ENCODE peak calls at places on chromosomes 16 and 17, in four cellular contexts. One of them, this sample, is unnamed. For H3K4me1 and H3K27me3, the result is how much of the 10 kb centered on the place peaks cover.

GRCh38 chr16:71894229-71894920 is 956 bp upstream of the IST1 start:
- DNase-seq in cardiac muscle cell: peak
- DNase-seq in CD4-positive, CD25-positive, alpha-beta regulatory T cell: peak
- DNase-seq in gastrocnemius medialis: peak
- DNase-seq in this sample: no peak

GRCh38 chr16:71328151-71328550 is 30.4 kb upstream of the CALB2 start:
- DNase-seq in gastrocnemius medialis: no peak
- DNase-seq in CD4-positive, CD25-positive, alpha-beta regulatory T cell: no peak
- DNase-seq in cardiac muscle cell: no peak
- DNase-seq in this sample: no peak

GRCh38 chr17:4987767-4988083 is 250 bp upstream of the CAMTA2 start:
- DNase-seq in cardiac muscle cell: no peak
- DNase-seq in gastrocnemius medialis: no peak
- DNase-seq in CD4-positive, CD25-positive, alpha-beta regulatory T cell: no peak
- DNase-seq in this sample: no peak

GRCh38 chr17:77527394-77527793 is 386.6 kb downstream of the SEC14L1 start:
- DNase-seq in cardiac muscle cell: no peak
- DNase-seq in CD4-positive, CD25-positive, alpha-beta regulatory T cell: no peak
- DNase-seq in gastrocnemius medialis: no peak
- DNase-seq in this sample: no peak

GRCh38 chr16:66167564-66168291 is 198.8 kb upstream of the CDH5 start:
- DNase-seq in CD4-positive, CD25-positive, alpha-beta regulatory T cell: no peak
- DNase-seq in cardiac muscle cell: peak
- DNase-seq in gastrocnemius medialis: no peak
- DNase-seq in this sample: no peak

GRCh38 chr17:47818002-47818695 is 3.4 kb downstream of the OSBPL7 start:
- DNase-seq in cardiac muscle cell: no peak
- DNase-seq in gastrocnemius medialis: no peak
- DNase-seq in CD4-positive, CD25-positive, alpha-beta regulatory T cell: no peak
- DNase-seq in this sample: no peak

GRCh38 chr17:70295732-70296131 is 126.4 kb downstream of the KCNJ2 start:
- DNase-seq in gastrocnemius medialis: no peak
- DNase-seq in CD4-positive, CD25-positive, alpha-beta regulatory T cell: no peak
- DNase-seq in cardiac muscle cell: no peak
- DNase-seq in this sample: no peak

GRCh38 chr17:1908699-1909309 is 79.0 kb downstream of the RPA1 start:
- DNase-seq in gastrocnemius medialis: peak
- DNase-seq in cardiac muscle cell: peak
- DNase-seq in CD4-positive, CD25-positive, alpha-beta regulatory T cell: peak
- DNase-seq in this sample: peak

GRCh38 chr17:50680126-50680525 is 27.6 kb downstream of the ANKRD40 start:
- DNase-seq in gastrocnemius medialis: no peak
- DNase-seq in cardiac muscle cell: no peak
- DNase-seq in CD4-positive, CD25-positive, alpha-beta regulatory T cell: no peak
- DNase-seq in this sample: no peak

GRCh38 chr17:10117085-10117484 is 81.3 kb downstream of the GAS7 start:
- DNase-seq in cardiac muscle cell: no peak
- DNase-seq in CD4-positive, CD25-positive, alpha-beta regulatory T cell: no peak
- DNase-seq in gastrocnemius medialis: no peak
- DNase-seq in this sample: no peak

DNA sequence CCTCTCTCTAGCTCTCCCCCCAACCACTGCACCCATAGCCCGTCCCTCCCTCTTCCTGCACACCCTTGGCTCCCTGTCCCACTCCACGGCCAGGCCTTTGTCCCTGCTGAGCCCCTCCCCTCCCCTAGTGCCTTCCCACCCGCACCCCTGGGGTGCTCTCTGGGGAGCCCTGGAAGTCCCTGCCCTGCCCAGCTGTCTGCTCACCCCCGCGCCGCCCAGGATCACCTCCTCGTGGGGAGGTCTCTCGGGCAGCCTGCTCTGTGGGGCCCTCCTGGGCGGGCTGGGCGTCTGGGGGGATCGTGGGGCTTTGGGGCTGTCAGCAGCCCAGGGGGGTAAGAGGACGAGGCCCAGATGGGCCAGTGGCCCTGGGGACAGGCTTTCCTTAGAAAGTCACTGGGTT is 18.1 kb downstream of the CACNA1H start:
- DNase-seq in cardiac muscle cell: no peak
- DNase-seq in gastrocnemius medialis: no peak
- DNase-seq in CD4-positive, CD25-positive, alpha-beta regulatory T cell: no peak
- DNase-seq in this sample: no peak
- H3K4me1 ChIP-seq in cardiac muscle cell: under half
- H3K4me1 ChIP-seq in gastrocnemius medialis: under half
- H3K4me1 ChIP-seq in CD4-positive, CD25-positive, alpha-beta regulatory T cell: under half
- H3K4me1 ChIP-seq in this sample: under half

DNA sequence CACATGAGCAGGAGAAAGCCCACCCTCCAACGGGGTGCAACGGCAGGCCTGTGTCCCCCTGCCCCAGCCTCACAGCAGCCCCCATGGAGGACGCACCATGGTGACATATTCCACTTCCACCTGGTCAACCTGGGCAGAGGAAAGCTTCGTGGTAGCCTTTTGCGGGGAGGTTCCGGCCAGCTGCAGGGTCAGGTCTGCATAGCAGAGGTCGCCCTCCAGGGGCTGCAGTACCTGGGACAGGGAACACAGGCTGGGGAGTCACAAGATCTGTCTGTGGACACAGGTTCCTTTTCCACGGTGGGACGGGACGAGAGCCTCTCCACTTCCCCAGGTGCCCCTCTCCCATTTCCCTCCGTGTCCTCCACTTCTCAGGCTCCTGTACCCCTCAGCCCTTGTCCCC is 17.1 kb downstream of the CD300LF start:
- DNase-seq in CD4-positive, CD25-positive, alpha-beta regulatory T cell: no peak
- DNase-seq in gastrocnemius medialis: no peak
- DNase-seq in cardiac muscle cell: no peak
- DNase-seq in this sample: no peak
- H3K27me3 ChIP-seq in CD4-positive, CD25-positive, alpha-beta regulatory T cell: under half
- H3K27me3 ChIP-seq in gastrocnemius medialis: under half
- H3K27me3 ChIP-seq in cardiac muscle cell: under half
- H3K27me3 ChIP-seq in this sample: under half

DNA sequence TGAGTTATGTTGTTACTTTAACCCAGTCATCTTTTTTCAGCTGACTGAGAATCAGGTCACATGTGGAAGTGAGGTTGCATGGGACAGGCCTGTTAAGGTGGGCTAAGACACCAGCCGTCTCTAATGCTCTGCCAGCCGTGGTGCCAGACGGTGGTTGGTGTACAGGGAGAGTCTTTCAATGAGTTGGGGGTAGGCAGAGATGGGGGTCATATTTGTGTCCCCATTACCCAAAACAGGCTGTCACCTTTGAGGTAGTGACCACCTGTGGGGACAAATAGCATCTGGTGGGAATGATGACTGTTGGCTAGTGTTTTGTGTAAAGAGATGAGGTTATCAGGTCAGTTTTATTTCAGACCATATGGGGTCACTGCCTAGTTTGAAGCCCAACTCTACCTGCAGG is 1.8 kb downstream of the RPL38 start:
- DNase-seq in cardiac muscle cell: no peak
- DNase-seq in gastrocnemius medialis: no peak
- DNase-seq in CD4-positive, CD25-positive, alpha-beta regulatory T cell: no peak
- DNase-seq in this sample: no peak
- H3K4me3 ChIP-seq in cardiac muscle cell: no peak
- H3K4me3 ChIP-seq in gastrocnemius medialis: peak
- H3K4me3 ChIP-seq in CD4-positive, CD25-positive, alpha-beta regulatory T cell: peak
- H3K4me3 ChIP-seq in this sample: no peak

GRCh38 chr17:61160789-61161440 is 238.7 kb upstream of the TBX2 start:
- DNase-seq in gastrocnemius medialis: no peak
- DNase-seq in cardiac muscle cell: no peak
- DNase-seq in CD4-positive, CD25-positive, alpha-beta regulatory T cell: no peak
- DNase-seq in this sample: no peak
- H3K4me1 ChIP-seq in gastrocnemius medialis: under half
- H3K4me1 ChIP-seq in cardiac muscle cell: under half
- H3K4me1 ChIP-seq in CD4-positive, CD25-positive, alpha-beta regulatory T cell: under half
- H3K4me1 ChIP-seq in this sample: under half

DNA sequence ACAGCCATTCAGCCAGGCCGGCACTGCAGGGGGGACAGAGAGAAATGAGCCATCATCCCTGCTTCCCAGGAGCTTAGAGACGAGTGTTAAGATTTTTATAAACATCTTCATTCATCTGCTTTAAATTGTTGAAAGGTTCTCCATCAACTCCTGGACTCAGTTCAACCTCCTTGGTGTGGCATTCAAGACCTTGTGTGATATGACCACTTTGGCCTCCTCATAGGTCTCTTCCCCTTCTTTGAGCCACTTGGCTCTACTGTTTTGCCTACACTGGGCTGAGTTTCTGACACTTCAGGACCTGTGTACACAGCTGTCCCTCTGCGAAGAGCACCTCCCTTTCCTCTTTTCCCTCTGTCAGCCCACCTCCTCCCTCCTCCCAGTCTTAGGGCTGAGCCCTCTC is 4.3 kb downstream of the DOC2B start:
- DNase-seq in gastrocnemius medialis: no peak
- DNase-seq in cardiac muscle cell: no peak
- DNase-seq in CD4-positive, CD25-positive, alpha-beta regulatory T cell: no peak
- DNase-seq in this sample: no peak
- H3K27me3 ChIP-seq in gastrocnemius medialis: under half
- H3K27me3 ChIP-seq in cardiac muscle cell: under half
- H3K27me3 ChIP-seq in CD4-positive, CD25-positive, alpha-beta regulatory T cell: under half
- H3K27me3 ChIP-seq in this sample: under half

GRCh38 chr16:11686713-11687112 is 18.5 kb downstream of the SNN start:
- DNase-seq in CD4-positive, CD25-positive, alpha-beta regulatory T cell: no peak
- DNase-seq in cardiac muscle cell: no peak
- DNase-seq in gastrocnemius medialis: no peak
- DNase-seq in this sample: no peak

GRCh38 chr16:11687606-11688519 is 19.6 kb downstream of the SNN start:
- DNase-seq in CD4-positive, CD25-positive, alpha-beta regulatory T cell: no peak
- DNase-seq in gastrocnemius medialis: no peak
- DNase-seq in cardiac muscle cell: no peak
- DNase-seq in this sample: no peak

GRCh38 chr16:11689031-11689840 is 21.0 kb downstream of the SNN start:
- DNase-seq in CD4-positive, CD25-positive, alpha-beta regulatory T cell: peak
- DNase-seq in cardiac muscle cell: no peak
- DNase-seq in gastrocnemius medialis: no peak
- DNase-seq in this sample: no peak

GRCh38 chr16:11685844-11686618 is 17.8 kb downstream of the SNN start:
- DNase-seq in gastrocnemius medialis: no peak
- DNase-seq in CD4-positive, CD25-positive, alpha-beta regulatory T cell: no peak
- DNase-seq in cardiac muscle cell: no peak
- DNase-seq in this sample: no peak

DNA sequence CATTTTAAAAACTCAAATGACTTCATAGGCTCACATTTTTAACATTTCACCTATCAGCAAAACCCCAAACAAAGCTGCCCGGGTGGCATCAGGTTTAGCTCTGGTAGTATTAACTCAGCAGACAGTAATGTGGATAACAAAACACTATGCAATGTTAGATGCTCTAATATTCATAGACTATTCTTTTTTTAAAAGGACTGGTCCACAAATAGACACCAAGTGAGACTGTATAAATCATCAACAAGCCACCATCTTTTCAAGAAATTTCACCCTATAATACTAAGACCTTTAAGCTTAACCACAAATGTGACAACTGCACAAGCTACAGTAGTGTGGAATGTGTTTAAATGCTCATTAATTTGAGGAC is 20.2 kb downstream of the SNN start:
- DNase-seq in gastrocnemius medialis: no peak
- DNase-seq in cardiac muscle cell: no peak
- DNase-seq in CD4-positive, CD25-positive, alpha-beta regulatory T cell: no peak
- DNase-seq in this sample: no peak
- H3K4me3 ChIP-seq in gastrocnemius medialis: no peak
- H3K4me3 ChIP-seq in cardiac muscle cell: no peak
- H3K4me3 ChIP-seq in CD4-positive, CD25-positive, alpha-beta regulatory T cell: peak
- H3K4me3 ChIP-seq in this sample: no peak

GRCh38 chr16:57191056-57191536 is 5.0 kb downstream of the RSPRY1 start:
- DNase-seq in CD4-positive, CD25-positive, alpha-beta regulatory T cell: no peak
- DNase-seq in gastrocnemius medialis: no peak
- DNase-seq in cardiac muscle cell: peak
- DNase-seq in this sample: no peak
- H3K4me1 ChIP-seq in CD4-positive, CD25-positive, alpha-beta regulatory T cell: under half
- H3K4me1 ChIP-seq in gastrocnemius medialis: under half
- H3K4me1 ChIP-seq in cardiac muscle cell: under half
- H3K4me1 ChIP-seq in this sample: under half

GRCh38 chr16:49786926-49787557 is 68.9 kb downstream of the ZNF423 start:
- DNase-seq in CD4-positive, CD25-positive, alpha-beta regulatory T cell: no peak
- DNase-seq in cardiac muscle cell: no peak
- DNase-seq in gastrocnemius medialis: no peak
- DNase-seq in this sample: no peak

GRCh38 chr16:49788505-49788904 is 67.4 kb downstream of the ZNF423 start:
- DNase-seq in gastrocnemius medialis: no peak
- DNase-seq in cardiac muscle cell: peak
- DNase-seq in CD4-positive, CD25-positive, alpha-beta regulatory T cell: no peak
- DNase-seq in this sample: no peak

GRCh38 chr16:49788936-49789335 is 67.0 kb downstream of the ZNF423 start:
- DNase-seq in cardiac muscle cell: peak
- DNase-seq in gastrocnemius medialis: no peak
- DNase-seq in CD4-positive, CD25-positive, alpha-beta regulatory T cell: no peak
- DNase-seq in this sample: no peak

GRCh38 chr16:49782405-49782804 is 73.5 kb downstream of the ZNF423 start:
- DNase-seq in CD4-positive, CD25-positive, alpha-beta regulatory T cell: no peak
- DNase-seq in cardiac muscle cell: no peak
- DNase-seq in gastrocnemius medialis: no peak
- DNase-seq in this sample: peak

GRCh38 chr16:49785970-49786369 is 69.9 kb downstream of the ZNF423 start:
- DNase-seq in gastrocnemius medialis: no peak
- DNase-seq in CD4-positive, CD25-positive, alpha-beta regulatory T cell: no peak
- DNase-seq in cardiac muscle cell: no peak
- DNase-seq in this sample: no peak
- H3K27me3 ChIP-seq in gastrocnemius medialis: under half
- H3K27me3 ChIP-seq in CD4-positive, CD25-positive, alpha-beta regulatory T cell: under half
- H3K27me3 ChIP-seq in cardiac muscle cell: under half
- H3K27me3 ChIP-seq in this sample: under half

DNA sequence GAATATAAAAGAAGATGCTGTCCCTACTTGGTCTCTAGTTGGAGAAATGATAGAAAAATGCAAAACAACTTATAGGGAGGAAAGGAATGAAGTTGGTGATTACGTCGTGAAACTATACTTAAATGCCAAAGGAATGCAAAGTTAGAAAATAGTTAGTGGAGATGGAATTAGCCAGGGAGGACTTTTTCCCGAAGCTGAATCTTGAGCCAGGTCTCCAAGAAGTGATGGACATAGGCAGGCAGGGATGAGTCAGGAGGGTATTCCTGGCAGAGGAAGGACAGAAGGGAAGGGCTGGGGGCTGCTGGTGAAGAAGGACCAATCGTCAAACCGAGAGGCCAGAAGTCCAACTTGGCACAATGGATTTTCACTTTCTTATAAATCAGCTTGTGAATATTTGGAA is 1.8 kb downstream of the SNTB2 start:
- DNase-seq in cardiac muscle cell: peak
- DNase-seq in CD4-positive, CD25-positive, alpha-beta regulatory T cell: no peak
- DNase-seq in gastrocnemius medialis: no peak
- DNase-seq in this sample: no peak
- H3K4me3 ChIP-seq in cardiac muscle cell: peak
- H3K4me3 ChIP-seq in CD4-positive, CD25-positive, alpha-beta regulatory T cell: peak
- H3K4me3 ChIP-seq in gastrocnemius medialis: peak
- H3K4me3 ChIP-seq in this sample: peak

GRCh38 chr16:85610446-85611204 is 2.5 kb upstream of the GSE1 start:
- DNase-seq in CD4-positive, CD25-positive, alpha-beta regulatory T cell: peak
- DNase-seq in gastrocnemius medialis: peak
- DNase-seq in cardiac muscle cell: peak
- DNase-seq in this sample: peak
- H3K4me1 ChIP-seq in CD4-positive, CD25-positive, alpha-beta regulatory T cell: under half
- H3K4me1 ChIP-seq in gastrocnemius medialis: under half
- H3K4me1 ChIP-seq in cardiac muscle cell: half or more
- H3K4me1 ChIP-seq in this sample: half or more

This sample was measured in heart right ventricle.